ENCODE peak calls at places on chromosomes 3 and 15, in four cellular contexts. P is uterus, F is AG20443, N is HCEC 1CT. I is an unnamed sample.

GRCh38 chr15:50252556-50252955 is 13.0 kb downstream of the HDC start:
- DNase-seq in N (no peak), F (no peak), P (no peak), I (no peak)

GRCh38 chr3:106817706-106818105 is 559.5 kb upstream of the CCDC54 start:
- DNase-seq in P (no peak), F (no peak), N (no peak), I (no peak)

GRCh38 chr3:117549716-117550115 is 840.1 kb downstream of the TUSC7 start:
- DNase-seq in F (no peak), N (peak), P (no peak), I (peak)

GRCh38 chr3:31724681-31725080 is 192.0 kb downstream of the STT3B start:
- DNase-seq in P (no peak), N (peak), F (no peak), I (peak)

GRCh38 chr3:176799675-176800074 is 397.6 kb downstream of the TBL1XR1 start:
- DNase-seq in F (no peak), P (no peak), N (no peak), I (no peak)

GRCh38 chr3:141321109-141321497 is 47.2 kb upstream of the ZBTB38 start:
- DNase-seq in F (no peak), P (no peak), N (peak), I (no peak)

GRCh38 chr3:63908081-63908736 is 4.0 kb downstream of the SCAANT1 start:
- DNase-seq in N (peak), P (no peak), F (no peak), I (peak)

GRCh38 chr3:134300520-134300919 is 49.9 kb upstream of the RYK start:
- DNase-seq in N (peak), P (no peak), F (no peak), I (no peak)

I was measured in OCI-M1.